ENCODE peak calls at places on chromosomes 4 and X, in six cellular contexts. R is mesendoderm, K is H9, M is A549, B is PC-3, C is GM23338. O is an unnamed sample.

GRCh38 chrX:78945186-78945912 is at the start of gene P2RY10:
- DNase-seq in M (no peak), K (no peak), R (no peak), B (no peak), C (no peak), O (no peak)

GRCh38 chr4:145557720-145558119 is 61.5 kb upstream of the MMAA start:
- DNase-seq in K (peak; percentile 73), R (peak; percentile 78), M (peak; percentile 45), B (peak; percentile 86), C (peak; percentile 87), O (peak; percentile 82)

GRCh38 chrX:118603981-118604380 is 108.4 kb downstream of the DOCK11 start:
- DNase-seq in R (peak; percentile 63), K (peak; percentile 50), C (peak; percentile 69), B (peak; percentile 73), M (peak; percentile 69), O (peak; percentile 70)

GRCh38 chr4:8176547-8177399 is 18.2 kb upstream of the ABLIM2 start:
- DNase-seq in C (peak; percentile 76), M (peak; percentile 60), K (peak; percentile 84), B (peak; percentile 59), R (peak; percentile 82), O (peak; percentile 75)

GRCh38 chr4:182141046-182141445 is 102.2 kb upstream of the TENM3 start:
- DNase-seq in B (no peak), C (peak; percentile 64), M (no peak), R (peak; percentile 59), K (peak; percentile 43), O (no peak)

GRCh38 chr4:90419124-90419711 is 292.0 kb downstream of the CCSER1 start:
- DNase-seq in R (peak; percentile 69), C (peak; percentile 67), K (no peak), B (peak; percentile 56), M (peak; percentile 33), O (peak; percentile 37)

GRCh38 chr4:117331817-117332216 is 246.4 kb upstream of the TRAM1L1 start:
- DNase-seq in R (no peak), B (no peak), C (no peak), K (no peak), M (no peak), O (no peak)

GRCh38 chr4:66216252-66216651 is 546.0 kb upstream of the EPHA5 start:
- DNase-seq in C (no peak), B (no peak), R (no peak), M (no peak), K (no peak), O (no peak)

GRCh38 chr4:138241281-138242075 is 671 bp downstream of the SLC7A11 start:
- DNase-seq in M (peak; percentile 72), C (peak; percentile 30), K (no peak), B (peak; percentile 30), R (no peak), O (peak; percentile 71)

GRCh38 chr4:13484749-13485345 is 707 bp upstream of the RAB28 start:
- DNase-seq in R (no peak), M (peak; percentile 21), K (no peak), B (peak; percentile 16), C (peak; percentile 48), O (peak; percentile 50)

GRCh38 chr4:10200869-10201268 is 84.3 kb upstream of the WDR1 start:
- DNase-seq in R (no peak), K (no peak), M (no peak), B (no peak), C (no peak), O (no peak)

DNA sequence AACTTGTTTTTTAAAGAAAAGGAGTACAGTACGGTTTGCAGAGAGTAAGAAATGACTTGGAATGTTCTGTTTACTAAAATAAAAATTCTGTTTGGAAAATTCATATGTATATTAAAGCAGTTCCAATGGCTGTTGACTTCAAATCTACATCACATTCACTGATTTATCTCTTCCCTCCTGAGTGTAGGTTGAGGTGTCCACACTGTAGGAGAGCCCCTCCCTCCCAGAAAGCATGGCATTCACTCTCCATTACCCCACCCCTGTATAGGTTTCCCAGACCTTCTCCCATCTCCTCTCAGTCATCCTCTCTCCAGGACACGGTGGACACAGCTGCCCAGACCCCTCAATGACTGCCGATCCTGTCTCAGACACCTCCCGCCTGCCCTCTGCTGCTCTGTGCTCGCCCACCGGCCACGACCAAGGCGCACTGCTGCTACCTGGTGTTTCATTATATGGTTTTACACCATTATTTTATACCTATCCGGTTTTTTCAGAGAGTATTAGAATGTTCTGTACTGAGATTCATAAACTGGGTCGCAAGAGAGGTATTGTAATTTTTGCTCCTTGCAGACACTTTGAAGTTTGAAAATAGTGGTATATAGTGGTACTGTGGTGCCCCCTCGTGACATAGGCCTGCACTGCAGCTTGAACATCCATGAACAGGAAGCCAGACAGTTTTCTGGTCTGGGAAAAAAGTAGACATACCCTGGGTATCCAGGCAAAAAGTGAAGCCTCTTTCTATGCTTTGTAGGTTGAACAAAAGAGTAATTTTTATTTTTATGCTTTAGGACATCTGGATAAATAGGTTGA is 38.8 kb upstream of the BEX4 start:
- DNase-seq in B (peak; percentile 76), K (peak; percentile 46), R (peak; percentile 27), C (peak; percentile 52), M (peak; percentile 39), O (peak; percentile 48)
- H3K4me2 ChIP-seq in B (peak overlapping the region; percentile 96), K (peak overlapping the region; percentile 25), R (no peak overlapping the region), C (peak overlapping the region; percentile 17), M (peak overlapping the region; percentile 90), O (peak overlapping the region; percentile 81)

DNA sequence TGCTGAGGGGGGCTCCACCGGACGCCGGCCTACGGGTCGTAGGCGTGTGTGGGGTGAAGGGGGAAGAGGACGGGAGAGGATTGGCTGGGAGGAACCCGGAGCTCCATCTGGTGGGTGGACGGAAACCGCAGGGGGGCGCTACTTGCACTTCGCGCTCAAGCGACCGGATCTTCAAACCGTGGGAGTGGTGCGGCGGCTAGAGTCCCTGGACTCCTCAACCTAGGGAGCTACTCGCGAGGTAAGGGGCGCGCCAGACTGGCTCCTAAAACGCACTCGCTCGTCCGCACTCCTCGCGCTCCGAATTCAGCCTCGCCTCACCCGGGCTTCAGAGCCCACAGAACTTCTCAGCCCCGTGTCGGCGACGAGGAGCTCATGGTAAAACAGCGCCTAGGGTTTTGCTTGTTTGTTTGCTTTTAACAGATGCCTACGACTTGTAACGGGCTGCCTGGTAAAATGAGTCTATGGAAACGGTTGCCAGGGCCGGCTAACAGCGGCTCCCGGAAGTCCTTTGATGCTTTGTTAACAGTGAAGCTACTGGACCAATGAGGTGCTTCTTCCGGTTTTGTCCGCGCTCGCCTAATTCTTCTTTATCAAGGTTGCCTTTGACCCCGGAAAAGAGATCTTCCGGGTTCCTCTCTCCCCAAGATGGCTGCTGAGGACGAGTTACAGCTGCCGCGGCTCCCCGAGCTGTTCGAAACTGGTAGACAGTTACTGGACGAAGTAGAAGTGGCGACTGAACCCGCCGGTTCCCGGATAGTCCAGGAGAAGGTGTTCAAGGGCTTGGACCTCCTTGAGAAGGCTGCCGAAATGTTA is at the start of gene IGBP1:
- DNase-seq in M (peak; percentile 93), C (peak; percentile 89), R (peak; percentile 95), K (peak; percentile 88), B (peak; percentile 80), O (peak; percentile 87)
- H3K4me2 ChIP-seq in M (peak within 1 kb of the TSS; percentile 83), C (peak within 1 kb of the TSS; percentile 80), R (peak within 1 kb of the TSS; percentile 67), K (peak within 1 kb of the TSS; percentile 61), B (peak within 1 kb of the TSS; percentile 88), O (peak within 1 kb of the TSS; percentile 90)

DNA sequence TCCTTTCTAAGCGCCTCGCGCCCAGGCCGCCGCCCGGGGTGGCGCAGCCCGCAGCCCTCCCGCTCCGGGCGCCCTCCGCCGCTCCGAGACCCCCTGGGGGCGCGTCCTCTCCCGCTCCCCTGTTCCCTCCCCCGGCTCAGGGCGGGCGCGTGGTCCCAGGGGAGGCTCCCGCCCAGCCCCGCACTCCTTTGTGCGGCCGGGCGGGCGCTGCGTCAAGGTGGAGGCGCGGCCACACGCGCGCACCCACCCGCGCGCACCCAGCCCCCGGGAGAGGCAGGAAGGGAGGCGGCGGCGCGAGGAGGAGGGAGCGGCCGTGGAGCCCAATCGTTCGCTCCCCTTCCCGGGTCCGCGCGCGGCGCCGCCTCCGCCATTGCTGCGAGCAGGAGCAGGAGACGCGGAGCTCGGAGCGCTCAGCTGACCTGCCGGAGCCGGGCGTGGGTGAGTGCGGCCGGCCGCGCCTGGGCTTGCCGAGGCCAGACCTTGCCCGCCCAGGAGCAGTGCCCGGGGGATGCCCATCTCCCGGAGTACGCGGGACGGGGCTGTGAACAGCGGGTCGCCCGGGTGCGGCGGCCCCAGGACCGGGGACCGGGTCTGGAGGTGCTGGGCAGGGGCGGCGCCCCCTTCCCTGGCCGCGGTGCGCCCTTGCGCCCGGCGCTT is at the start of gene NSG1:
- DNase-seq in M (peak; percentile 13), B (no peak), C (peak; percentile 42), K (no peak), R (no peak), O (peak; percentile 60)
- H3K4me2 ChIP-seq in M (peak within 1 kb of the TSS; percentile 95), B (peak within 1 kb of the TSS; percentile 31), C (peak within 1 kb of the TSS; percentile 92), K (peak within 1 kb of the TSS; percentile 49), R (peak within 1 kb of the TSS; percentile 75), O (peak within 1 kb of the TSS; percentile 65)

GRCh38 chr4:5128569-5128968 is 77.3 kb downstream of the STK32B start:
- DNase-seq in B (no peak), C (no peak), M (no peak), K (no peak), R (no peak), O (no peak)
- H3K4me2 ChIP-seq in B (no peak overlapping the region), C (no peak overlapping the region), M (peak overlapping the region; percentile 21), K (no peak overlapping the region), R (no peak overlapping the region), O (no peak overlapping the region)

GRCh38 chrX:1053072-1053471 is 159.4 kb downstream of the CRLF2 start:
- DNase-seq in C (no peak), M (no peak), K (no peak), R (no peak), B (no peak), O (no peak)
- H3K4me2 ChIP-seq in C (no peak overlapping the region), M (no peak overlapping the region), K (no peak overlapping the region), R (no peak overlapping the region), B (no peak overlapping the region), O (no peak overlapping the region)

O was measured in GM23248.